ENCODE peak calls at places on chromosome 9, in six cellular contexts. One of them, this sample, is unnamed.
A peak's percentile ranks its signal among the peaks of the same experiment; 100 is the strongest.

GRCh38 chr9:92097997-92098482 is 17.2 kb downstream of the SPTLC1 start:
- DNase-seq in foreskin fibroblast: peak; percentile 15
- DNase-seq in stimulated activated naive CD8-positive, alpha-beta T cell treated with anti-CD3 and anti-CD28 coated beads, Interleukin-15, Interleukin-2, amounts not matched to agents 100 U/mL and 50 U/mL, for 24 hours: peak; percentile 57
- DNase-seq in fibroblast of the aortic adventitia: peak; percentile 64
- DNase-seq in AG10803: peak; percentile 42
- DNase-seq in Right ventricle myocardium superior: peak; percentile 80
- DNase-seq in this sample: no peak

GRCh38 chr9:76610009-76610352 is 151.0 kb downstream of the GCNT1 start:
- DNase-seq in foreskin fibroblast: peak; percentile 86
- DNase-seq in stimulated activated naive CD8-positive, alpha-beta T cell treated with anti-CD3 and anti-CD28 coated beads, Interleukin-15, Interleukin-2, amounts not matched to agents 100 U/mL and 50 U/mL, for 24 hours: no peak
- DNase-seq in fibroblast of the aortic adventitia: peak; percentile 88
- DNase-seq in AG10803: peak; percentile 87
- DNase-seq in Right ventricle myocardium superior: peak; percentile 88
- DNase-seq in this sample: peak; percentile 85

GRCh38 chr9:133935328-133936040 is 56.6 kb downstream of the VAV2 start:
- DNase-seq in foreskin fibroblast: no peak
- DNase-seq in stimulated activated naive CD8-positive, alpha-beta T cell treated with anti-CD3 and anti-CD28 coated beads, Interleukin-15, Interleukin-2, amounts not matched to agents 100 U/mL and 50 U/mL, for 24 hours: no peak
- DNase-seq in fibroblast of the aortic adventitia: peak; percentile 73
- DNase-seq in AG10803: peak; percentile 20
- DNase-seq in Right ventricle myocardium superior: peak; percentile 87
- DNase-seq in this sample: no peak

GRCh38 chr9:76516350-76516749 is 57.4 kb downstream of the GCNT1 start:
- DNase-seq in foreskin fibroblast: no peak
- DNase-seq in stimulated activated naive CD8-positive, alpha-beta T cell treated with anti-CD3 and anti-CD28 coated beads, Interleukin-15, Interleukin-2, amounts not matched to agents 100 U/mL and 50 U/mL, for 24 hours: no peak
- DNase-seq in fibroblast of the aortic adventitia: no peak
- DNase-seq in AG10803: no peak
- DNase-seq in Right ventricle myocardium superior: no peak
- DNase-seq in this sample: no peak

GRCh38 chr9:106613250-106613737 is 249.7 kb upstream of the ZNF462 start:
- DNase-seq in foreskin fibroblast: no peak
- DNase-seq in stimulated activated naive CD8-positive, alpha-beta T cell treated with anti-CD3 and anti-CD28 coated beads, Interleukin-15, Interleukin-2, amounts not matched to agents 100 U/mL and 50 U/mL, for 24 hours: no peak
- DNase-seq in fibroblast of the aortic adventitia: no peak
- DNase-seq in AG10803: no peak
- DNase-seq in Right ventricle myocardium superior: peak; percentile 61
- DNase-seq in this sample: no peak

GRCh38 chr9:136981588-136982231 is 1.1 kb upstream of the LCNL1 start:
- DNase-seq in foreskin fibroblast: no peak
- DNase-seq in stimulated activated naive CD8-positive, alpha-beta T cell treated with anti-CD3 and anti-CD28 coated beads, Interleukin-15, Interleukin-2, amounts not matched to agents 100 U/mL and 50 U/mL, for 24 hours: no peak
- DNase-seq in fibroblast of the aortic adventitia: no peak
- DNase-seq in AG10803: no peak
- DNase-seq in Right ventricle myocardium superior: peak; percentile 73
- DNase-seq in this sample: no peak

GRCh38 chr9:137013571-137013940 is 14.5 kb downstream of the ABCA2 start:
- DNase-seq in foreskin fibroblast: no peak
- DNase-seq in stimulated activated naive CD8-positive, alpha-beta T cell treated with anti-CD3 and anti-CD28 coated beads, Interleukin-15, Interleukin-2, amounts not matched to agents 100 U/mL and 50 U/mL, for 24 hours: no peak
- DNase-seq in fibroblast of the aortic adventitia: no peak
- DNase-seq in AG10803: no peak
- DNase-seq in Right ventricle myocardium superior: no peak
- DNase-seq in this sample: no peak

GRCh38 chr9:101566904-101567724 is 27.7 kb downstream of the PPP3R2 start:
- DNase-seq in foreskin fibroblast: peak; percentile 29
- DNase-seq in stimulated activated naive CD8-positive, alpha-beta T cell treated with anti-CD3 and anti-CD28 coated beads, Interleukin-15, Interleukin-2, amounts not matched to agents 100 U/mL and 50 U/mL, for 24 hours: peak; percentile 28
- DNase-seq in fibroblast of the aortic adventitia: peak; percentile 39
- DNase-seq in AG10803: peak; percentile 43
- DNase-seq in Right ventricle myocardium superior: no peak
- DNase-seq in this sample: peak; percentile 41

GRCh38 chr9:123925820-123926219 is 4.1 kb downstream of the DENND1A start:
- DNase-seq in foreskin fibroblast: peak; percentile 52
- DNase-seq in stimulated activated naive CD8-positive, alpha-beta T cell treated with anti-CD3 and anti-CD28 coated beads, Interleukin-15, Interleukin-2, amounts not matched to agents 100 U/mL and 50 U/mL, for 24 hours: no peak
- DNase-seq in fibroblast of the aortic adventitia: no peak
- DNase-seq in AG10803: peak; percentile 62
- DNase-seq in Right ventricle myocardium superior: no peak
- DNase-seq in this sample: peak; percentile 5

GRCh38 chr9:114995681-114996221 is 65.4 kb upstream of the TNFSF8 start:
- DNase-seq in foreskin fibroblast: no peak
- DNase-seq in stimulated activated naive CD8-positive, alpha-beta T cell treated with anti-CD3 and anti-CD28 coated beads, Interleukin-15, Interleukin-2, amounts not matched to agents 100 U/mL and 50 U/mL, for 24 hours: no peak
- DNase-seq in fibroblast of the aortic adventitia: no peak
- DNase-seq in AG10803: no peak
- DNase-seq in Right ventricle myocardium superior: peak; percentile 71
- DNase-seq in this sample: no peak

GRCh38 chr9:137277329-137278041 is at the start of gene TOR4A:
- DNase-seq in foreskin fibroblast: peak; percentile 89
- DNase-seq in stimulated activated naive CD8-positive, alpha-beta T cell treated with anti-CD3 and anti-CD28 coated beads, Interleukin-15, Interleukin-2, amounts not matched to agents 100 U/mL and 50 U/mL, for 24 hours: peak; percentile 68
- DNase-seq in fibroblast of the aortic adventitia: peak; percentile 84
- DNase-seq in AG10803: peak; percentile 73
- DNase-seq in Right ventricle myocardium superior: peak; percentile 93
- DNase-seq in this sample: peak; percentile 92

GRCh38 chr9:696332-697090 is 145.0 kb upstream of the DMRT1 start:
- DNase-seq in foreskin fibroblast: peak; percentile 67
- DNase-seq in stimulated activated naive CD8-positive, alpha-beta T cell treated with anti-CD3 and anti-CD28 coated beads, Interleukin-15, Interleukin-2, amounts not matched to agents 100 U/mL and 50 U/mL, for 24 hours: no peak
- DNase-seq in fibroblast of the aortic adventitia: peak; percentile 80
- DNase-seq in AG10803: peak; percentile 79
- DNase-seq in Right ventricle myocardium superior: no peak
- DNase-seq in this sample: peak; percentile 88

This sample was measured in adipocyte.